ENCODE peak calls at places on chromosomes 5 and 9, in five cellular contexts. One of them, this sample, is unnamed.

GRCh38 chr5:132492386-132492785 is 1.8 kb upstream of the IRF1 start:
- DNase-seq in thoracic aorta: no peak
- DNase-seq in fibroblast of mammary gland: no peak
- DNase-seq in K562: no peak
- DNase-seq in mucosa of descending colon: no peak
- DNase-seq in this sample: no peak

GRCh38 chr5:134132372-134133212 is 18.1 kb downstream of the TCF7 start:
- DNase-seq in mucosa of descending colon: peak; percentile 79
- DNase-seq in fibroblast of mammary gland: no peak
- DNase-seq in thoracic aorta: no peak
- DNase-seq in K562: no peak
- DNase-seq in this sample: no peak

GRCh38 chr5:172173771-172174170 is 14.3 kb downstream of the STK10 start:
- DNase-seq in mucosa of descending colon: peak; percentile 77
- DNase-seq in thoracic aorta: no peak
- DNase-seq in K562: no peak
- DNase-seq in fibroblast of mammary gland: peak; percentile 78
- DNase-seq in this sample: no peak

GRCh38 chr9:91919621-91920020 is 30.4 kb downstream of the ROR2 start:
- DNase-seq in fibroblast of mammary gland: no peak
- DNase-seq in K562: no peak
- DNase-seq in thoracic aorta: no peak
- DNase-seq in mucosa of descending colon: no peak
- DNase-seq in this sample: no peak

GRCh38 chr5:132428811-132429440 is 59.4 kb downstream of the SLC22A5 start:
- DNase-seq in thoracic aorta: no peak
- DNase-seq in fibroblast of mammary gland: peak; percentile 71
- DNase-seq in mucosa of descending colon: no peak
- DNase-seq in K562: no peak
- DNase-seq in this sample: no peak

GRCh38 chr5:78591972-78592700 is 56.4 kb downstream of the LHFPL2 start:
- DNase-seq in mucosa of descending colon: no peak
- DNase-seq in K562: no peak
- DNase-seq in thoracic aorta: no peak
- DNase-seq in fibroblast of mammary gland: peak; percentile 45
- DNase-seq in this sample: no peak

GRCh38 chr9:115042781-115043509 is 75.0 kb downstream of the TNC start:
- DNase-seq in K562: no peak
- DNase-seq in fibroblast of mammary gland: no peak
- DNase-seq in thoracic aorta: peak; percentile 14
- DNase-seq in mucosa of descending colon: no peak
- DNase-seq in this sample: no peak

GRCh38 chr9:7963026-7963425 is 163.4 kb upstream of the DMAC1 start:
- DNase-seq in thoracic aorta: no peak
- DNase-seq in mucosa of descending colon: no peak
- DNase-seq in fibroblast of mammary gland: peak; percentile 14
- DNase-seq in K562: no peak
- DNase-seq in this sample: no peak

GRCh38 chr9:71681708-71682268 is 86.5 kb downstream of the CEMIP2 start:
- DNase-seq in mucosa of descending colon: no peak
- DNase-seq in fibroblast of mammary gland: peak; percentile 70
- DNase-seq in K562: peak; percentile 10
- DNase-seq in thoracic aorta: no peak
- DNase-seq in this sample: no peak

GRCh38 chr5:88391116-88391515 is 122.5 kb upstream of the TMEM161B start:
- DNase-seq in thoracic aorta: no peak
- DNase-seq in K562: no peak
- DNase-seq in fibroblast of mammary gland: no peak
- DNase-seq in mucosa of descending colon: no peak
- DNase-seq in this sample: no peak

GRCh38 chr9:133959171-133959570 is 33.0 kb downstream of the VAV2 start:
- DNase-seq in thoracic aorta: no peak
- DNase-seq in K562: no peak
- DNase-seq in mucosa of descending colon: peak; percentile 44
- DNase-seq in fibroblast of mammary gland: no peak
- DNase-seq in this sample: no peak

GRCh38 chr9:115879451-115879850 is 274.1 kb upstream of the PAPPA start:
- DNase-seq in thoracic aorta: no peak
- DNase-seq in K562: no peak
- DNase-seq in mucosa of descending colon: no peak
- DNase-seq in fibroblast of mammary gland: no peak
- DNase-seq in this sample: no peak

GRCh38 chr9:91122755-91123154 is 239.0 kb downstream of the AUH start:
- DNase-seq in fibroblast of mammary gland: no peak
- DNase-seq in K562: no peak
- DNase-seq in thoracic aorta: no peak
- DNase-seq in mucosa of descending colon: no peak
- DNase-seq in this sample: no peak

GRCh38 chr9:101449071-101449721 is 13.6 kb upstream of the ALDOB start:
- DNase-seq in K562: peak; percentile 86
- DNase-seq in thoracic aorta: peak; percentile 12
- DNase-seq in fibroblast of mammary gland: peak; percentile 40
- DNase-seq in mucosa of descending colon: peak; percentile 80
- DNase-seq in this sample: peak; percentile 24

GRCh38 chr5:95984287-95984938 is 22.8 kb upstream of the ELL2 start:
- DNase-seq in K562: no peak
- DNase-seq in fibroblast of mammary gland: peak; percentile 55
- DNase-seq in thoracic aorta: no peak
- DNase-seq in mucosa of descending colon: no peak
- DNase-seq in this sample: no peak

GRCh38 chr9:110744753-110745522 is 76.3 kb downstream of the MUSK start:
- DNase-seq in mucosa of descending colon: no peak
- DNase-seq in fibroblast of mammary gland: peak; percentile 100
- DNase-seq in thoracic aorta: peak; percentile 12
- DNase-seq in K562: no peak
- DNase-seq in this sample: peak; percentile 90

GRCh38 chr5:19886123-19886921 is 101.7 kb downstream of the CDH18 start:
- DNase-seq in thoracic aorta: no peak
- DNase-seq in K562: no peak
- DNase-seq in fibroblast of mammary gland: peak; percentile 51
- DNase-seq in mucosa of descending colon: no peak
- DNase-seq in this sample: peak; percentile 60

GRCh38 chr5:36662291-36662851 is 56.0 kb downstream of the SLC1A3 start:
- DNase-seq in K562: no peak
- DNase-seq in mucosa of descending colon: no peak
- DNase-seq in thoracic aorta: no peak
- DNase-seq in fibroblast of mammary gland: no peak
- DNase-seq in this sample: no peak

GRCh38 chr5:94920570-94920969 is 302.1 kb downstream of the SLF1 start:
- DNase-seq in K562: no peak
- DNase-seq in fibroblast of mammary gland: no peak
- DNase-seq in mucosa of descending colon: no peak
- DNase-seq in thoracic aorta: no peak
- DNase-seq in this sample: no peak

GRCh38 chr9:133906218-133906617 is 85.9 kb downstream of the VAV2 start:
- DNase-seq in mucosa of descending colon: no peak
- DNase-seq in fibroblast of mammary gland: no peak
- DNase-seq in K562: no peak
- DNase-seq in thoracic aorta: no peak
- DNase-seq in this sample: no peak

GRCh38 chr9:34629492-34629809 is 585 bp upstream of the ARID3C start:
- DNase-seq in mucosa of descending colon: no peak
- DNase-seq in K562: no peak
- DNase-seq in fibroblast of mammary gland: no peak
- DNase-seq in thoracic aorta: no peak
- DNase-seq in this sample: no peak

GRCh38 chr9:90432951-90433350 is 209.7 kb downstream of the DIRAS2 start:
- DNase-seq in K562: no peak
- DNase-seq in fibroblast of mammary gland: no peak
- DNase-seq in thoracic aorta: no peak
- DNase-seq in mucosa of descending colon: no peak
- DNase-seq in this sample: no peak

GRCh38 chr5:132905938-132906337 is 32.5 kb downstream of the LEAP2 start:
- DNase-seq in thoracic aorta: no peak
- DNase-seq in K562: no peak
- DNase-seq in mucosa of descending colon: no peak
- DNase-seq in fibroblast of mammary gland: peak; percentile 39
- DNase-seq in this sample: no peak

GRCh38 chr5:143757116-143757515 is 54.8 kb upstream of the HMHB1 start:
- DNase-seq in K562: no peak
- DNase-seq in thoracic aorta: no peak
- DNase-seq in mucosa of descending colon: no peak
- DNase-seq in fibroblast of mammary gland: no peak
- DNase-seq in this sample: no peak

GRCh38 chr5:154995679-154996078 is 17.9 kb upstream of the KIF4B start:
- DNase-seq in thoracic aorta: no peak
- DNase-seq in K562: peak; percentile 12
- DNase-seq in fibroblast of mammary gland: no peak
- DNase-seq in mucosa of descending colon: no peak
- DNase-seq in this sample: no peak

GRCh38 chr5:109740329-109740728 is 50.6 kb downstream of the MAN2A1 start:
- DNase-seq in fibroblast of mammary gland: peak; percentile 17
- DNase-seq in thoracic aorta: no peak
- DNase-seq in K562: no peak
- DNase-seq in mucosa of descending colon: no peak
- DNase-seq in this sample: peak; percentile 26

GRCh38 chr5:142095035-142095434 is 13.5 kb upstream of the NDFIP1 start:
- DNase-seq in thoracic aorta: no peak
- DNase-seq in fibroblast of mammary gland: no peak
- DNase-seq in K562: no peak
- DNase-seq in mucosa of descending colon: no peak
- DNase-seq in this sample: no peak

GRCh38 chr5:173479711-173480110 is 136.7 kb downstream of the BOD1 start:
- DNase-seq in K562: no peak
- DNase-seq in fibroblast of mammary gland: no peak
- DNase-seq in mucosa of descending colon: no peak
- DNase-seq in thoracic aorta: no peak
- DNase-seq in this sample: no peak

GRCh38 chr5:151811593-151812321 is 40.0 kb downstream of the G3BP1 start:
- DNase-seq in K562: no peak
- DNase-seq in thoracic aorta: no peak
- DNase-seq in fibroblast of mammary gland: peak; percentile 82
- DNase-seq in mucosa of descending colon: no peak
- DNase-seq in this sample: peak; percentile 64

GRCh38 chr9:135062254-135062653 is 25.2 kb upstream of the OLFM1 start:
- DNase-seq in K562: no peak
- DNase-seq in thoracic aorta: no peak
- DNase-seq in fibroblast of mammary gland: no peak
- DNase-seq in mucosa of descending colon: no peak
- DNase-seq in this sample: no peak

GRCh38 chr9:82513242-82513750 is 524.7 kb downstream of the SPATA31D1 start:
- DNase-seq in thoracic aorta: no peak
- DNase-seq in K562: no peak
- DNase-seq in mucosa of descending colon: no peak
- DNase-seq in fibroblast of mammary gland: peak; percentile 33
- DNase-seq in this sample: no peak

GRCh38 chr9:82513976-82514735 is 525.6 kb downstream of the SPATA31D1 start:
- DNase-seq in mucosa of descending colon: no peak
- DNase-seq in K562: no peak
- DNase-seq in thoracic aorta: no peak
- DNase-seq in fibroblast of mammary gland: no peak
- DNase-seq in this sample: no peak

GRCh38 chr9:82512724-82513123 is 524.2 kb downstream of the SPATA31D1 start:
- DNase-seq in fibroblast of mammary gland: peak; percentile 3
- DNase-seq in K562: no peak
- DNase-seq in thoracic aorta: no peak
- DNase-seq in mucosa of descending colon: no peak
- DNase-seq in this sample: no peak

DNA sequence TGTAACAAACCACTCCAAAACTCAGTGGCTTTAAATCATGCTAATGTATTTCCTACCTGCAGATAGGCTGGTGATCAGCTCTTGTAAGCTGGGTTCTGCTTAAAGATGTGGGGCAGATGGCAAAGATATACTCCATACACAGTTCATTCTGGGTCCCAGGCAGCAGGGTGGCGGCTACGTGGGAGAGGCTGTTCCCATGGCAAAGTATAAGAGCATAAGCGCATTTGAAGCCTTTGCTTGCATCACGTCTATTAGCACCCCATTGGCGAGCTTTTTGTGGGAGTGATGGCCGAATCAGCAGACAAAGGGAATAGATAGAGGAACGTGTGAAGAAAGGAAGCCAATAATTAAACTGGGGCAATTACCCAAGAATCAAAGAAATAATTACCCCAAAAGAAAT is 523.1 kb downstream of the SPATA31D1 start:
- DNase-seq in fibroblast of mammary gland: no peak
- DNase-seq in K562: no peak
- DNase-seq in thoracic aorta: no peak
- DNase-seq in mucosa of descending colon: no peak
- DNase-seq in this sample: no peak
- H3K4me3 ChIP-seq in fibroblast of mammary gland: no peak overlapping the region
- H3K4me3 ChIP-seq in K562: no peak overlapping the region
- H3K4me3 ChIP-seq in thoracic aorta: no peak overlapping the region
- H3K4me3 ChIP-seq in mucosa of descending colon: no peak overlapping the region
- H3K4me3 ChIP-seq in this sample: no peak overlapping the region

GRCh38 chr9:6944093-6944551 is 186.3 kb downstream of the KDM4C start:
- DNase-seq in fibroblast of mammary gland: peak; percentile 89
- DNase-seq in K562: no peak
- DNase-seq in mucosa of descending colon: no peak
- DNase-seq in thoracic aorta: no peak
- DNase-seq in this sample: no peak
- TF ChIP-seq CTCF in fibroblast of mammary gland: peak; percentile 21
- TF ChIP-seq CTCF in K562: no peak
- TF ChIP-seq CTCF in mucosa of descending colon: no peak
- TF ChIP-seq CTCF in thoracic aorta: no peak
- TF ChIP-seq CTCF in this sample: no peak

GRCh38 chr5:102865510-102866314 is 110.6 kb downstream of the PAM start:
- DNase-seq in thoracic aorta: peak; percentile 61
- DNase-seq in fibroblast of mammary gland: peak; percentile 88
- DNase-seq in mucosa of descending colon: peak; percentile 57
- DNase-seq in K562: peak; percentile 2
- DNase-seq in this sample: peak; percentile 71

GRCh38 chr5:102869230-102869629 is 114.1 kb downstream of the PAM start:
- DNase-seq in K562: no peak
- DNase-seq in thoracic aorta: no peak
- DNase-seq in fibroblast of mammary gland: no peak
- DNase-seq in mucosa of descending colon: no peak
- DNase-seq in this sample: no peak

GRCh38 chr5:102866315-102866693 is 111.2 kb downstream of the PAM start:
- DNase-seq in K562: no peak
- DNase-seq in fibroblast of mammary gland: peak; percentile 28
- DNase-seq in mucosa of descending colon: no peak
- DNase-seq in thoracic aorta: no peak
- DNase-seq in this sample: no peak

GRCh38 chr5:102865171-102865509 is 110.0 kb downstream of the PAM start:
- DNase-seq in thoracic aorta: no peak
- DNase-seq in fibroblast of mammary gland: peak; percentile 34
- DNase-seq in mucosa of descending colon: no peak
- DNase-seq in K562: no peak
- DNase-seq in this sample: no peak

GRCh38 chr5:102867999-102868662 is 113.0 kb downstream of the PAM start:
- DNase-seq in K562: no peak
- DNase-seq in mucosa of descending colon: no peak
- DNase-seq in fibroblast of mammary gland: peak; percentile 17
- DNase-seq in thoracic aorta: no peak
- DNase-seq in this sample: no peak
- H3K4me3 ChIP-seq in K562: no peak overlapping the region
- H3K4me3 ChIP-seq in mucosa of descending colon: no peak overlapping the region
- H3K4me3 ChIP-seq in fibroblast of mammary gland: no peak overlapping the region
- H3K4me3 ChIP-seq in thoracic aorta: peak overlapping the region; percentile 6
- H3K4me3 ChIP-seq in this sample: no peak overlapping the region

DNA sequence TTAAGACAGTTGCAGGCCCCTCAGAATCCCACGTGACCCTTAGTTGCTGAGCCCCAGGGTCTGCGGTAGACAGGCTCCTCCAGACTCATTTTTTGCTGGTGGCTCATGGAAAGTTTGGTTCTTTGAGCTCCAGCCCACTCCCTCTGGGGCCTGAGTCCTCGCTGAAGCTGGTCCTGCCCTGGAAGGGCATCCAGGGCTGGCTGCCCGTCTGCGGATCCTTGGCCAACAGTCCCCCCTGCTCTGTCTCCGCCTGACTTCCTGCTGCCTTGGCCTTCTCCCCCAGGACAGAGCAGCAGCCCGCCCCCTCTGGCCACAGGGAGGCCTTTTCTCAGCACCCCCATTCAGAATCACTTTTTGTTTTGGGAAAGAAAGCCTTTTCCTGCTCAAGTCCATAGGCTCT is 24.4 kb downstream of the SLC6A7 start:
- DNase-seq in K562: no peak
- DNase-seq in fibroblast of mammary gland: peak; percentile 95
- DNase-seq in thoracic aorta: no peak
- DNase-seq in mucosa of descending colon: no peak
- DNase-seq in this sample: no peak
- TF ChIP-seq CTCF in K562: peak; percentile 48
- TF ChIP-seq CTCF in fibroblast of mammary gland: peak; percentile 38
- TF ChIP-seq CTCF in thoracic aorta: peak; percentile 51
- TF ChIP-seq CTCF in mucosa of descending colon: no peak
- TF ChIP-seq CTCF in this sample: no peak